ENCODE peak calls at places on chromosomes 6 and 20, in seven cellular contexts. P is IMR-90, J is fibroblast of lung, N is H9, G is mammary epithelial cell, U is astrocyte, S is PC-3. A is an unnamed sample. For H3K27me3 and H4K20me1, the result is how much of the 10 kb centered on the place peaks cover.

GRCh38 chr6:156434795-156435190 is 342.4 kb upstream of the ARID1B start:
- DNase-seq in S (no peak), J (no peak), N (no peak), U (no peak), G (no peak), P (no peak), A (no peak)

GRCh38 chr6:78947962-78948361 is 80.6 kb downstream of the IRAK1BP1 start:
- DNase-seq in P (peak), G (no peak), S (peak), N (no peak), J (peak), U (peak), A (peak)

GRCh38 chr6:66628917-66629316 is 921.9 kb upstream of the EYS start:
- DNase-seq in P (no peak), J (peak), S (no peak), U (no peak), G (no peak), N (no peak), A (no peak)

GRCh38 chr6:34490390-34491090 is 24.7 kb downstream of the PACSIN1 start:
- DNase-seq in N (peak), U (no peak), G (no peak), J (no peak), P (no peak), S (no peak), A (peak)

GRCh38 chr6:116779569-116780164 is 14.1 kb upstream of the FAM162B start:
- DNase-seq in N (no peak), U (peak), P (peak), G (no peak), J (peak), S (peak), A (peak)

GRCh38 chr6:93721386-93722048 is 302.2 kb upstream of the EPHA7 start:
- DNase-seq in U (peak), P (no peak), N (peak), J (peak), G (no peak), S (peak), A (peak)

GRCh38 chr6:148508401-148509151 is 165.9 kb downstream of the SASH1 start:
- DNase-seq in U (peak), S (no peak), P (peak), J (peak), N (no peak), G (peak), A (peak)

GRCh38 chr20:32762754-32763201 is 593 bp downstream of the DNMT3B start:
- DNase-seq in U (no peak), S (peak), N (no peak), G (no peak), J (no peak), P (no peak), A (peak)

GRCh38 chr6:74857157-74857556 is 348.7 kb downstream of the COL12A1 start:
- DNase-seq in S (no peak), N (no peak), U (no peak), J (no peak), G (no peak), P (no peak), A (no peak)

GRCh38 chr6:129731396-129731795 is 21.4 kb upstream of the ARHGAP18 start:
- DNase-seq in G (no peak), N (no peak), S (no peak), P (no peak), U (no peak), J (no peak), A (no peak)

GRCh38 chr6:100202417-100203194 is 208.6 kb upstream of the MCHR2 start:
- DNase-seq in P (peak), J (peak), U (peak), N (no peak), G (peak), S (peak), A (peak)

GRCh38 chr20:24755411-24755922 is 193.6 kb upstream of the CST7 start:
- DNase-seq in S (no peak), G (no peak), J (peak), P (no peak), U (no peak), N (peak), A (no peak)

DNA sequence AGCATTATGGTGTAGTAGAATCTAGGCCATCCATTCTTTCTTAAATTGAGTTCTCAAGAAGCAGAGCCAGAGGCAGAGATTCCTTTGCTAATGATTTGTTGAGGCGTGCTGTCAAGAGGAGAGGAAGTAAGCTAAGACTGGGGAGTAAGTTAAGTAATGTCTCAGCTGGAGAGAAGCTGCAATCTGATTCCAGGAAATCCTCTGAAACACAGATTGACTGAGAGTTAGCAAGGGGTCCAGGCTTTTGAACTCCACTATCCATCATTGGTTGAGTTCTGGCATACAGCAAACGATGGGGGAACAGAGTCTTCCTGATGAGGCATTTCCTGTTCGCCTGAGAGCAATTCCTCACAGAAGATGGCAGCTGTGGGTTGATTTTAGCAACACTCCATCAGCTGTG is 207.4 kb upstream of the RAB32 start:
- DNase-seq in P (no peak), G (no peak), U (peak), N (no peak), S (no peak), J (no peak), A (no peak)
- H2AFZ ChIP-seq in P (no peak), G (no peak), U (peak), N (no peak), S (no peak), J (no peak), A (no peak)

GRCh38 chr20:59690101-59690500 is 85.8 kb downstream of the PHACTR3 start:
- DNase-seq in N (no peak), J (no peak), S (no peak), P (no peak), U (no peak), G (no peak), A (no peak)

GRCh38 chr20:59684685-59685212 is 80.4 kb downstream of the PHACTR3 start:
- DNase-seq in P (no peak), S (no peak), J (no peak), G (no peak), U (no peak), N (no peak), A (no peak)

GRCh38 chr20:59683181-59683580 is 78.8 kb downstream of the PHACTR3 start:
- DNase-seq in S (no peak), G (no peak), U (no peak), N (no peak), P (no peak), J (no peak), A (no peak)

GRCh38 chr20:59688999-59689398 is 84.7 kb downstream of the PHACTR3 start:
- DNase-seq in N (no peak), J (no peak), G (no peak), U (no peak), S (no peak), P (no peak), A (no peak)

GRCh38 chr20:59686404-59687346 is 82.3 kb downstream of the PHACTR3 start:
- DNase-seq in G (no peak), N (no peak), U (no peak), J (no peak), P (no peak), S (no peak), A (peak)
- H3K27me3 ChIP-seq in G (under half), N (under half), U (under half), J (under half), P (under half), S (half or more), A (under half)

GRCh38 chr6:31472259-31472658 is 25.7 kb upstream of the MICB start:
- DNase-seq in G (no peak), U (no peak), J (no peak), S (no peak), N (no peak), P (no peak), A (no peak)

GRCh38 chr6:31471711-31472110 is 26.2 kb upstream of the MICB start:
- DNase-seq in U (no peak), P (no peak), G (no peak), J (no peak), N (no peak), S (no peak), A (no peak)

GRCh38 chr6:31473244-31473643 is 24.7 kb upstream of the MICB start:
- DNase-seq in J (no peak), U (no peak), N (no peak), G (no peak), S (no peak), P (no peak), A (no peak)

GRCh38 chr6:31474871-31475286 is 23.1 kb upstream of the MICB start:
- DNase-seq in P (no peak), J (no peak), G (no peak), N (peak), S (no peak), U (no peak), A (no peak)

GRCh38 chr6:31473780-31474725 is 23.9 kb upstream of the MICB start:
- DNase-seq in P (peak), U (peak), N (peak), S (peak), J (peak), G (peak), A (peak)
- H4K20me1 ChIP-seq in P (under half), U (under half), N (under half), S (under half), J (under half), G (under half), A (under half)

GRCh38 chr6:168315626-168316025 is 4.0 kb downstream of the DACT2 start:
- DNase-seq in G (no peak), U (no peak), N (no peak), P (no peak), J (no peak), S (no peak), A (no peak)

GRCh38 chr6:168313371-168314028 is 6.1 kb downstream of the DACT2 start:
- DNase-seq in J (no peak), U (no peak), P (no peak), N (no peak), G (no peak), S (no peak), A (no peak)

GRCh38 chr6:168314948-168315347 is 4.6 kb downstream of the DACT2 start:
- DNase-seq in S (no peak), G (no peak), U (no peak), P (no peak), J (no peak), N (no peak), A (peak)

GRCh38 chr6:168311410-168312124 is 8.0 kb downstream of the DACT2 start:
- DNase-seq in P (no peak), J (no peak), S (no peak), U (no peak), N (no peak), G (no peak), A (no peak)

DNA sequence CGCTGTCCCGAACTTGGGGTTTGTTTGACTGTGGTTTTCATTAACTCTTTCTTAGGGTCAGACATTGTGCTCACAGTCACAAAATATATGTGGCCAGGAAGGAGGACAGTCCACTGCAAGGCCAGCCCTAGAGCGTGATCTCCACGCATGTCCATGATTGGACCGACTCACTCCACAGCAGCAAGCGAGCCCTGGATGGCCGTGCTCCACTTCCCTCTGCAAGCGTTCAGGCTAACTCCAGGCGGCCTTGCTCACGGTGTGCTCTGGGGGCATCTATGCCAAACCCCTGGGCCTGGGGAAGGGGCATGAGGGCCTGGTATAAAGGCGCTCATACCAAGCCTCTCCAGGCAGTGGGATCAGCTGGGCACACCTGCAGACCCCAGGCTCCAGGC is 5.6 kb downstream of the DACT2 start:
- DNase-seq in S (no peak), N (no peak), G (no peak), P (no peak), J (no peak), U (no peak), A (no peak)
- H2AFZ ChIP-seq in S (no peak), N (no peak), G (no peak), P (no peak), J (no peak), U (no peak), A (no peak)

DNA sequence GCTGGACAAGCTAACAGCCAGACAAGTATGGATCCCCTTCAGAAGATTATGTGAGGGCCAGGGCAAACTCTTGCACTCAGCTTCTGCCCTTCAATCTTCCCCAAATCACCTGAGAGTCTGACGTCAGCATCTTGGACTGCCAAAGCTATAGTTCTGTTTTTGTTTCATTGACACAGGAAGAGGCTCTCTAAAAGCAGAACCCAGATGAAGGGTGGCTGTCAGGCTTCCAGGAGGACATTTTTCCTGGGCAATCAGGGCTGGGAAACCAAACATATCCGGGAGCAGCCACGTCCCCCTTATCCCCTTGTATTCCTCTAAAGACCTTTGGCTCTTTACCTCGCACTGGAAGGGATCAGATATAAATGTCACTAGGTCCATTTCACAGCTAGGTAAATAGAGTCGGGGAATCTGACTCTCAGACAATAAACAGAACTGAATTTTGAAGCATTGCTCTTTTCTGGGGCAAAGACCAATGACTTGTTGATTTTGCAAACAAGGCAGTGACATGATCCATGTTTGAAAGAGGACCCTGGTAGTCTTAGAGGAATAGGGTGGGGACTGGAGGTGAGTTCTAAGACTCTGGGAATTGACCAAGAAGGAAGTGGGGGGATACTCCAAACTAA is 13.3 kb downstream of the MAFB start:
- DNase-seq in N (no peak), S (no peak), J (no peak), G (no peak), P (no peak), U (no peak), A (no peak)
- H3K27me3 ChIP-seq in N (under half), S (under half), J (under half), G (under half), P (under half), U (under half), A (under half)

DNA sequence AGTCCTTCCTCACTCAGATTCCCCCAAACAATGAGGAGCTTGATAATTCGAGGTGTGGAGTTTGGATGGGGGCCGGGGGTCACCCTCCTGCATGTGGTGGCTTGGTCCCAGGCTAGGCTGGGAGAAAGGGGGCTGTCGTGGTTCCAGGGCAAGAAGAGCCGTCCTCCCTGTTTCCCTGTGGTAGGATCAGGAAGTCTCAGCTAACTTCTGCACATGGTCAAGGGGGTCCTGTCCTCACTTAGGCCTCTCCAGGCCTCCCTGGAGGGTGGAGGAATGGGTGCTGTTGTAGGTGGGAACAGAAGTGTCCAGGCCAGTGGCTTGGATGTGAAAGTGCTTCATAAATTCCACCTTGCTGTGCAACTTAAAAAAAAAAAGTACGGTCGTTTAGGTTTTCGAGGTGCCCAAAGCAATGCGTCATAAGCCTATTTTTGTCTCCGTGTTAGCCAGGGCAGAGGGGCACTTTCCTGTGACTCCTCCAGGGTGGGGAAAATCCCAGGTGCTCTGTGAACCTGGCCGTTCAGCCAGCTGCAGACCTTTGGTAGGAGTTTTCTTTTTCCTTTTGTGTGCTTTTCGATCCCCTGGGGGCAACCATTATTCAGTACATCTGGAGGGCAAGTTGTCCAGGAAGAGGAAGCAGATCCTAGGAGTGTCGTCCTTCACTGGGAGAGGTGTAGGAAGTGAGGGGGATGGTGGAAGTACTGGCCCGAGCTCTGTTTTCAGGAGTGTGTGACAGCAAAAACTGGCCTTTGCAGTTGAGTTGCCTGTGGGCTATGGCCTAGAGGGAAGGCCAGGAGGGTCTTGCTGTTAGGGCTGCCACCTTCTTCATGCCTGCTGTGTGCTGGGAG is 9.6 kb downstream of the IGF2R start:
- DNase-seq in U (no peak), P (no peak), J (no peak), N (no peak), S (peak), G (no peak), A (no peak)
- H4K20me1 ChIP-seq in U (half or more), P (half or more), J (under half), N (under half), S (under half), G (under half), A (under half)

GRCh38 chr6:26613717-26614683 is 17.2 kb downstream of the ABT1 start:
- DNase-seq in N (peak), U (no peak), J (no peak), S (no peak), G (no peak), P (no peak), A (peak)
- H2AFZ ChIP-seq in N (no peak), U (peak), J (no peak), S (no peak), G (peak), P (peak), A (peak)

GRCh38 chr20:46034039-46034438 is 5.0 kb downstream of the SLC12A5 start:
- DNase-seq in U (no peak), N (no peak), J (no peak), S (no peak), P (no peak), G (no peak), A (no peak)
- H3K27me3 ChIP-seq in U (under half), N (half or more), J (under half), S (under half), P (under half), G (under half), A (under half)

GRCh38 chr20:41163821-41164220 is 26.5 kb downstream of the PLCG1 start:
- DNase-seq in U (no peak), J (no peak), N (no peak), S (no peak), P (no peak), G (no peak), A (no peak)
- H4K20me1 ChIP-seq in U (half or more), J (under half), N (under half), S (under half), P (under half), G (under half), A (under half)

DNA sequence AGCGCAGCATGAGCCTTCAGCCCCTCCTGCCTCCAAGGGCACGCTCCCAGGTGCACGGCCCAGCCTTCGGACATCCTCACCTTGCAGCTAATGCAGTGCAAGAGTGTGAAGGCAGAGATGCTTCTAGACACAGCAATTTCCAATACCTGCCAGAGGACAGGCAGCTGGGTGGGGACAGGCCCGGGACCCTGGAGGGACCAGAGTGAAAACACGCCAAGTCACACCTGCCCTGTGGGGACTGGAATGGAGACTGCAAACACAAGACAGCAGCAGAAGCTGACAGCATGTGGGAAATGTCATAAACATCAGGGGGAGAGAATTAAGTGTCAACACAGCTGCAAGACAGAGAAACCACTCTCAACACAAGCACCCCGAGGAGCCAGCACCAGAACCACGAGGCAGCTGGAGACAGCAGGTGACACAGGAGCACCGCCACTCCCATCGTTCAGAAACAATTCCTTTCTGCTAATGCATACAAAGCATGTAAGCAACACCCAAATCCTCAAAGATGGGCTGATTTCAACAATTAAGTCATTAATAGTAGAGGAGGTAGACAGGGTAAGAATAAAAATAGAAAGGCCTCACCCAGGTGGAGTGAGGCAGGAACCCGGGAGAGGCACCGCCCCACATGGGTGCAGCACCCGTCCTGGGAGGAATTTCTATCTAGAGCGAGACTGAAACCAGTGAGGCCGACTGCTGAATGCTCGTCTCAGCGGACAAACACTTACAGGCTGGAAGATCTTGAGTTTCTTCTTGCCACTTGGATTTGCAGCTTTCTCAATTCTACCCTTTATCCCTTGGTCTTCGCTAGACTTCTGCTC is 17.1 kb downstream of the DIDO1 start:
- DNase-seq in P (no peak), G (no peak), U (no peak), N (no peak), J (no peak), S (no peak), A (no peak)
- H2AFZ ChIP-seq in P (no peak), G (no peak), U (no peak), N (no peak), J (no peak), S (no peak), A (no peak)